ENCODE peak calls at places on chromosomes 16 and 17, in six cellular contexts. N is NCI-H1092, A is lower lobe of right lung, B is aorta, X is posterior cingulate gyrus, S is NCI-H460. W is an unnamed sample.

GRCh38 chr16:58413359-58413758 is 21.1 kb downstream of the GINS3 start:
- DNase-seq in N (no peak), A (no peak), B (no peak), X (no peak), S (no peak), W (no peak)

GRCh38 chr17:16158721-16159120 is 56.6 kb downstream of the NCOR1 start:
- DNase-seq in N (no peak), A (no peak), B (no peak), X (no peak), S (no peak), W (no peak)

GRCh38 chr17:45851464-45851863 is 6.8 kb downstream of the SPPL2C start:
- DNase-seq in N (no peak), A (no peak), B (peak), X (no peak), S (no peak), W (no peak)

GRCh38 chr17:60863892-60864673 is 186.4 kb downstream of the BCAS3 start:
- DNase-seq in N (no peak), A (no peak), B (no peak), X (no peak), S (no peak), W (no peak)

GRCh38 chr16:22177968-22178934 is 15.9 kb downstream of the SDR42E2 start:
- DNase-seq in N (no peak), A (no peak), B (no peak), X (no peak), S (no peak), W (no peak)

GRCh38 chr16:54123766-54124165 is 162.8 kb downstream of the IRX3 start:
- DNase-seq in N (no peak), A (no peak), B (no peak), X (no peak), S (no peak), W (no peak)

GRCh38 chr17:63973930-63974593 is 1.3 kb upstream of the SCN4A start:
- DNase-seq in N (no peak), A (no peak), B (no peak), X (no peak), S (no peak), W (no peak)

GRCh38 chr17:31877911-31878702 is 19.1 kb upstream of the COPRS start:
- DNase-seq in N (no peak), A (no peak), B (peak), X (no peak), S (no peak), W (no peak)

GRCh38 chr16:57675752-57676623 is 7.9 kb downstream of the ADGRG3 start:
- DNase-seq in N (no peak), A (no peak), B (no peak), X (no peak), S (peak), W (no peak)

GRCh38 chr17:68248886-68249872 is 1.3 kb downstream of the AMZ2 start:
- DNase-seq in N (no peak), A (no peak), B (no peak), X (no peak), S (no peak), W (no peak)

GRCh38 chr17:37710344-37710886 is 34.4 kb downstream of the HNF1B start:
- DNase-seq in N (peak), A (peak), B (peak), X (no peak), S (no peak), W (no peak)

GRCh38 chr17:74960739-74961342 is 11.7 kb downstream of the HID1 start:
- DNase-seq in N (no peak), A (peak), B (no peak), X (no peak), S (peak), W (peak)

GRCh38 chr17:8537734-8538133 is 92.8 kb downstream of the MYH10 start:
- DNase-seq in N (no peak), A (no peak), B (no peak), X (no peak), S (no peak), W (no peak)

GRCh38 chr17:82085931-82086764 is 11.9 kb downstream of the FASN start:
- DNase-seq in N (no peak), A (no peak), B (no peak), X (no peak), S (no peak), W (no peak)

GRCh38 chr16:87952751-87953150 is 1.5 kb downstream of the BANP start:
- DNase-seq in N (no peak), A (no peak), B (no peak), X (no peak), S (no peak), W (no peak)

GRCh38 chr16:15739940-15740339 is 89.9 kb downstream of the NDE1 start:
- DNase-seq in N (no peak), A (no peak), B (no peak), X (no peak), S (no peak), W (no peak)

GRCh38 chr17:68903294-68903693 is 51.9 kb downstream of the ABCA8 start:
- DNase-seq in N (no peak), A (no peak), B (no peak), X (no peak), S (no peak), W (no peak)

GRCh38 chr16:11224096-11224893 is 31.7 kb downstream of the SOCS1 start:
- DNase-seq in N (no peak), A (peak), B (peak), X (peak), S (no peak), W (no peak)

GRCh38 chr16:87138868-87139267 is 178.3 kb downstream of the C16orf95 start:
- DNase-seq in N (no peak), A (no peak), B (peak), X (no peak), S (no peak), W (no peak)

GRCh38 chr17:71055128-71055527 is 885.8 kb downstream of the KCNJ2 start:
- DNase-seq in N (no peak), A (no peak), B (no peak), X (no peak), S (no peak), W (no peak)

GRCh38 chr17:47204722-47205418 is 4.3 kb upstream of the MYL4 start:
- DNase-seq in N (no peak), A (no peak), B (peak), X (no peak), S (no peak), W (no peak)

GRCh38 chr17:45413498-45413923 is 19.2 kb downstream of the ARHGAP27 start:
- DNase-seq in N (no peak), A (peak), B (peak), X (no peak), S (no peak), W (no peak)

GRCh38 chr17:43372273-43372911 is 26.4 kb upstream of the ARL4D start:
- DNase-seq in N (no peak), A (no peak), B (no peak), X (no peak), S (no peak), W (no peak)

GRCh38 chr17:63932721-63933120 is 590 bp upstream of the CD79B start:
- DNase-seq in N (no peak), A (no peak), B (no peak), X (no peak), S (no peak), W (no peak)

GRCh38 chr16:27109666-27110523 is 43.2 kb downstream of the C16orf82 start:
- DNase-seq in N (peak), A (peak), B (peak), X (peak), S (peak), W (no peak)

GRCh38 chr16:23842137-23842600 is 6.4 kb downstream of the PRKCB start:
- DNase-seq in N (no peak), A (no peak), B (no peak), X (no peak), S (no peak), W (no peak)

GRCh38 chr16:86663691-86664517 is 85.6 kb downstream of the FOXL1 start:
- DNase-seq in N (no peak), A (no peak), B (no peak), X (no peak), S (peak), W (no peak)

GRCh38 chr17:43351686-43352085 is 47.1 kb upstream of the ARL4D start:
- DNase-seq in N (no peak), A (no peak), B (no peak), X (no peak), S (no peak), W (no peak)

GRCh38 chr17:57868007-57868774 is 18.3 kb upstream of the MRPS23 start:
- DNase-seq in N (no peak), A (peak), B (peak), X (no peak), S (no peak), W (peak)

GRCh38 chr17:6670571-6670970 is 19.0 kb downstream of the C17orf100 start:
- DNase-seq in N (no peak), A (no peak), B (no peak), X (no peak), S (no peak), W (no peak)

GRCh38 chr17:48871551-48872351 is 20.8 kb upstream of the ATP5MC1 start:
- DNase-seq in N (no peak), A (no peak), B (no peak), X (no peak), S (no peak), W (peak)

GRCh38 chr17:3602499-3602898 is 6.7 kb downstream of the TRPV1 start:
- DNase-seq in N (no peak), A (no peak), B (peak), X (no peak), S (peak), W (no peak)

W was measured in NCI-H524 treated with DMSO at 0.1 percent for 48 hours.